ENCODE peak calls at places on chromosome 21, in four cellular contexts. D, Q, F and M are unnamed samples.

GRCh38 chr21:38831526-38832467 is 26.1 kb downstream of the ETS2 start:
- DNase-seq in Q (no peak), D (peak; percentile 63), F (peak; percentile 88), M (peak; percentile 28)

GRCh38 chr21:28089599-28090421 is 902.9 kb downstream of the LTN1 start:
- DNase-seq in D (peak; percentile 83), Q (peak; percentile 87), F (no peak), M (no peak)

GRCh38 chr21:39021475-39021832 is 161.8 kb downstream of the PSMG1 start:
- DNase-seq in F (no peak), Q (no peak), D (no peak), M (no peak)

GRCh38 chr21:43208561-43209332 is 39.9 kb downstream of the CRYAA start:
- DNase-seq in F (no peak), D (peak; percentile 23), Q (peak; percentile 66), M (no peak)

GRCh38 chr21:32350981-32351380 is 41.8 kb downstream of the URB1 start:
- DNase-seq in F (no peak), Q (no peak), D (no peak), M (no peak)

GRCh38 chr21:31132574-31133242 is 94.4 kb upstream of the KRTAP19-8 start:
- DNase-seq in D (no peak), Q (no peak), F (no peak), M (no peak)

GRCh38 chr21:29645666-29646553 is 293.9 kb downstream of the GRIK1 start:
- DNase-seq in Q (no peak), D (no peak), F (no peak), M (no peak)

GRCh38 chr21:43287974-43288755 is 119.4 kb downstream of the CRYAA start:
- DNase-seq in D (peak; percentile 84), Q (no peak), F (no peak), M (peak; percentile 98)

GRCh38 chr21:44455524-44456206 is 355 bp downstream of the LRRC3 start:
- DNase-seq in Q (peak; percentile 78), F (peak; percentile 51), D (peak; percentile 34), M (no peak)

GRCh38 chr21:33327326-33327725 is 2.6 kb downstream of the IFNAR1 start:
- DNase-seq in D (no peak), Q (no peak), F (no peak), M (no peak)

GRCh38 chr21:25887166-25887565 is 152.4 kb downstream of the GABPA start:
- DNase-seq in D (no peak), Q (no peak), F (no peak), M (no peak)

GRCh38 chr21:31182231-31183129 is 144.2 kb upstream of the KRTAP19-8 start:
- DNase-seq in Q (no peak), D (no peak), F (no peak), M (no peak)

GRCh38 chr21:44568667-44569556 is 4.6 kb upstream of the KRTAP10-4 start:
- DNase-seq in F (no peak), Q (no peak), D (no peak), M (no peak)

GRCh38 chr21:44285102-44285501 is 574 bp upstream of the AIRE start:
- DNase-seq in F (no peak), Q (no peak), D (no peak), M (no peak)

GRCh38 chr21:30988706-30989105 is 49.6 kb downstream of the KRTAP19-8 start:
- DNase-seq in D (no peak), Q (no peak), F (no peak), M (no peak)

GRCh38 chr21:28910280-28910887 is 82.3 kb downstream of the LTN1 start:
- DNase-seq in Q (no peak), D (no peak), F (no peak), M (no peak)

GRCh38 chr21:25416669-25417068 is 190.6 kb downstream of the MRPL39 start:
- DNase-seq in F (no peak), D (no peak), Q (no peak), M (no peak)

GRCh38 chr21:39111928-39112327 is 71.3 kb downstream of the PSMG1 start:
- DNase-seq in Q (no peak), D (no peak), F (no peak), M (no peak)

GRCh38 chr21:28239345-28239744 is 753.3 kb downstream of the LTN1 start:
- DNase-seq in Q (no peak), D (no peak), F (no peak), M (no peak)

GRCh38 chr21:35234725-35235124 is 185.6 kb upstream of the RUNX1 start:
- DNase-seq in F (no peak), D (no peak), Q (no peak), M (no peak)

GRCh38 chr21:34282223-34282622 is 81.6 kb upstream of the KCNE2 start:
- DNase-seq in F (no peak), D (no peak), Q (no peak), M (no peak)

GRCh38 chr21:14987370-14988170 is 77.2 kb downstream of the NRIP1 start:
- DNase-seq in Q (peak; percentile 79), F (no peak), D (no peak), M (no peak)

GRCh38 chr21:26449161-26449560 is 123.9 kb downstream of the CYYR1 start:
- DNase-seq in F (no peak), D (no peak), Q (no peak), M (no peak)

GRCh38 chr21:33976980-33977720 is 61.5 kb upstream of the ATP5PO start:
- DNase-seq in D (no peak), F (no peak), Q (no peak), M (no peak)

GRCh38 chr21:25836396-25836795 is 101.6 kb downstream of the GABPA start:
- DNase-seq in F (no peak), Q (no peak), D (no peak), M (no peak)

GRCh38 chr21:33112151-33112550 is 42.2 kb downstream of the OLIG1 start:
- DNase-seq in Q (no peak), F (no peak), D (no peak), M (no peak)

GRCh38 chr21:36609654-36610053 is 89.3 kb upstream of the SIM2 start:
- DNase-seq in F (no peak), Q (no peak), D (no peak), M (no peak)
- H3K4me3 ChIP-seq in F (no peak overlapping the region), Q (no peak overlapping the region), D (no peak overlapping the region), M (no peak overlapping the region)

DNA sequence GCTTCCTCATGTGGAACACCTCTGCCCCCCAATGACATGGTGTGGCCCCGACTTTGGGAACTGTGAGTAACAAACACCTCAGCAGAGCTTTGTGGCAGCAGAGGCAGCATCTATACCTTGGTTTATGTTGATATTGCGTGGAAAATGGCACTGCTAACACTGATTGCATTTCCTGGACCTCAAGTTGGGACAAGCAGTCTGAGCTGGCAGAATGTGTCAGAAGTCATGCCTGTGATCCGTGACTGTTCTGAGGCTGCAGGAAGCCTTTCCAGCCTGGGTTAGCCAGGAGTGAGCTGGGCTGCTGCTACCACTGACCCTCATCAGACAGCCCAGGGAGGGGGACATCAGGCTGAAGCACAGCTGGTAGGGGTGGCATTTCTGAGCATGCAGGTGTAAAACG is 268.5 kb downstream of the KCNJ6 start:
- DNase-seq in Q (no peak), D (no peak), F (no peak), M (no peak)
- TF ChIP-seq CTCF in Q (no peak), D (no peak), F (no peak), M (no peak)

GRCh38 chr21:16422702-16423101 is 692.9 kb downstream of the USP25 start:
- DNase-seq in D (no peak), Q (no peak), F (no peak), M (no peak)
- H3K4me3 ChIP-seq in D (no peak overlapping the region), Q (no peak overlapping the region), F (no peak overlapping the region), M (peak overlapping the region; percentile 48)

GRCh38 chr21:41894511-41894910 is 15.4 kb upstream of the PRDM15 start:
- DNase-seq in Q (no peak), D (no peak), F (no peak), M (no peak)

GRCh38 chr21:41897690-41898089 is 18.5 kb upstream of the PRDM15 start:
- DNase-seq in D (no peak), Q (peak; percentile 59), F (no peak), M (no peak)

GRCh38 chr21:41894922-41895557 is 15.9 kb upstream of the PRDM15 start:
- DNase-seq in D (no peak), F (no peak), Q (no peak), M (no peak)

GRCh38 chr21:41897047-41897669 is 18.0 kb upstream of the PRDM15 start:
- DNase-seq in D (no peak), F (no peak), Q (no peak), M (no peak)

GRCh38 chr21:41895643-41896493 is 16.7 kb upstream of the PRDM15 start:
- DNase-seq in F (no peak), Q (peak; percentile 75), D (no peak), M (no peak)
- TF ChIP-seq CTCF in F (no peak), Q (no peak), D (no peak), M (no peak)

GRCh38 chr21:36567216-36567917 is 87.4 kb upstream of the CLDN14 start:
- DNase-seq in Q (no peak), F (no peak), D (no peak), M (no peak)
- H3K4me3 ChIP-seq in Q (no peak overlapping the region), F (no peak overlapping the region), D (no peak overlapping the region), M (no peak overlapping the region)

GRCh38 chr21:41133896-41134522 is 34.0 kb upstream of the BACE2 start:
- DNase-seq in D (no peak), F (no peak), Q (peak; percentile 57), M (peak; percentile 18)
- TF ChIP-seq CTCF in D (peak; percentile 43), F (peak; percentile 8), Q (peak; percentile 79), M (peak; percentile 74)

GRCh38 chr21:46138383-46138970 is 16.9 kb downstream of the FTCD start:
- DNase-seq in F (no peak), D (no peak), Q (no peak), M (no peak)
- H3K4me3 ChIP-seq in F (no peak overlapping the region), D (no peak overlapping the region), Q (no peak overlapping the region), M (no peak overlapping the region)

DNA sequence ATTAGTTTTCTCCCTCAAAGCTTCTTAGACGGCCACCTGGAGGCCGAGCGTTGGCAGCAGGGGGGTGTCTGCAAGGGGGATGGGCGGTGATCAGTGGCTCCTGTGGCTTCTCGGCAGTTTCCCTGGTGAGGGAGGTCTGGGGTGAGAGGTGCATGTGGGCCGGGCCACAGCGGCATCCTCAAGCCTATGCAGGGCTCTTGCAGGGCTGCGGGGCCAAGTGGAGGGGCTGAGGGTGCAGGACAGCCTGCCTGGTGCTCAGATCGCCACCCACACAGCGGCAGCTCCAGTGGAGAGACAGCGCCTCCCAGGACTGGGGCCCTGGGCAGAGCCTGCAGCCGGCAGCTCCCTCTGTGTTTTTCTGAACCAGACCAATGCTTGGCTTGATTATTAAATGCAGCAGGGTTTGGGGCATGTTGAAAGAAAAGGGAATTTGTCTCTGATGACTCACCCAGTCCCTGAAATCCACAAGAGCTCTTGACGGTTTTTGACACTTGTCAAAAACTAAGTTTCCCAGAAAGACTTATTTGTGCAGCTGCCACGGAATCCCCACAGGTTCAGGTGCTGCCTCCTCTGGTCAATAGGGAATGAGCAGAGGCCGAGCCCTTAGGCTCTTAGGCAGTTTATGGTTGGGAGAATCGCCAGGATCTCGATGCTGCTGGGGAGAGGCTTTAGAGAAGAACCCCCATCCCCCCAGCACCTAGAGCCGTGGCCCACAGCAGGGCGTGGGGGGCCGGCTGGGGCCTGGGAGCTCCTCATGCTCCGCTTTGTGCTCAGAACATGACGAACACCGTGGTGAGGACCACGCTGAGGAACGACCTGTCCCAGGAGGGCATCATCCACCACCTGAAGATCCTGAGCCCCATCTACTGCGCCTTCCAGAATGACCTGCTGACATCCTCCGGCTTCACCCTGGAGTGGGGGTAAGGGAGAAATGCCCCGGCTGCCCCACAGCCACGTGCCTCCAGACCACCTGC is 54.7 kb downstream of the UMODL1 start:
- DNase-seq in Q (peak; percentile 71), D (no peak), F (peak; percentile 76), M (peak; percentile 33)
- TF ChIP-seq CTCF in Q (peak; percentile 73), D (peak; percentile 12), F (no peak), M (peak; percentile 64)

GRCh38 chr21:17387030-17387617 is 125.7 kb upstream of the CXADR start:
- DNase-seq in D (no peak), F (peak; percentile 38), Q (peak; percentile 56), M (peak; percentile 41)
- H3K4me3 ChIP-seq in D (no peak overlapping the region), F (no peak overlapping the region), Q (no peak overlapping the region), M (no peak overlapping the region)